ENCODE peak calls at places on chromosomes 4 and X, in eight cellular contexts. C, O, U, N, E, A, M and G are unnamed samples. For H3K36me3 and H3K27me3, the result is how much of the 10 kb centered on the place peaks cover.

GRCh38 chr4:158020734-158021346 is 152.0 kb downstream of the GASK1B start:
- DNase-seq in C (no peak), O (no peak), U (peak), N (no peak), E (peak), A (no peak), M (no peak), G (peak)

GRCh38 chr4:4405358-4405962 is 18.6 kb downstream of the NSG1 start:
- DNase-seq in C (no peak), O (no peak), U (no peak), N (no peak), E (no peak), A (no peak), M (no peak), G (no peak)

GRCh38 chr4:55611358-55612059 is 19.5 kb upstream of the PDCL2 start:
- DNase-seq in C (no peak), O (no peak), U (no peak), N (no peak), E (no peak), A (no peak), M (no peak), G (no peak)

GRCh38 chr4:22416403-22416802 is 99.5 kb downstream of the ADGRA3 start:
- DNase-seq in C (no peak), O (no peak), U (no peak), N (no peak), E (no peak), A (no peak), M (no peak), G (peak)

GRCh38 chr4:42895452-42895851 is 2.9 kb downstream of the GRXCR1 start:
- DNase-seq in C (no peak), O (no peak), U (no peak), N (no peak), E (no peak), A (no peak), M (no peak), G (no peak)

GRCh38 chr4:108794136-108794535 is 31.3 kb upstream of the ETNPPL start:
- DNase-seq in C (no peak), O (no peak), U (no peak), N (no peak), E (no peak), A (no peak), M (no peak), G (no peak)

GRCh38 chr4:121688696-121689095 is 8.1 kb downstream of the ANXA5 start:
- DNase-seq in C (no peak), O (no peak), U (no peak), N (no peak), E (no peak), A (no peak), M (no peak), G (no peak)

GRCh38 chrX:41333744-41333993 is 293 bp upstream of the DDX3X start:
- DNase-seq in C (no peak), O (peak), U (peak), N (no peak), E (no peak), A (peak), M (peak), G (peak)

GRCh38 chrX:54288277-54288676 is 69.6 kb downstream of the WNK3 start:
- DNase-seq in C (no peak), O (no peak), U (peak), N (no peak), E (no peak), A (no peak), M (no peak), G (peak)

GRCh38 chr4:92184566-92184965 is 119.2 kb upstream of the GRID2 start:
- DNase-seq in C (no peak), O (no peak), U (no peak), N (no peak), E (no peak), A (no peak), M (no peak), G (peak)

GRCh38 chrX:124717537-124717936 is 371.2 kb downstream of the SH2D1A start:
- DNase-seq in C (no peak), O (no peak), U (no peak), N (no peak), E (no peak), A (no peak), M (no peak), G (no peak)

GRCh38 chr4:123190176-123190575 is 206.4 kb upstream of the SPRY1 start:
- DNase-seq in C (no peak), O (no peak), U (no peak), N (no peak), E (no peak), A (no peak), M (no peak), G (no peak)

GRCh38 chrX:150887906-150888465 is 10.5 kb downstream of the CD99L2 start:
- DNase-seq in C (no peak), O (no peak), U (no peak), N (no peak), E (no peak), A (no peak), M (no peak), G (no peak)

GRCh38 chrX:15946783-15947550 is 92.4 kb upstream of the AP1S2 start:
- DNase-seq in C (no peak), O (no peak), U (peak), N (no peak), E (peak), A (no peak), M (no peak), G (peak)

GRCh38 chr4:13511101-13511500 is 27.0 kb upstream of the RAB28 start:
- DNase-seq in C (no peak), O (no peak), U (no peak), N (no peak), E (no peak), A (no peak), M (no peak), G (no peak)

GRCh38 chrX:7372843-7373525 is 225.0 kb upstream of the PUDP start:
- DNase-seq in C (no peak), O (no peak), U (no peak), N (no peak), E (peak), A (no peak), M (no peak), G (no peak)

GRCh38 chr4:145840162-145840768 is 98.4 kb downstream of the ZNF827 start:
- DNase-seq in C (no peak), O (peak), U (peak), N (no peak), E (no peak), A (no peak), M (no peak), G (peak)

GRCh38 chrX:138648570-138648969 is 62.9 kb downstream of the FGF13 start:
- DNase-seq in C (no peak), O (no peak), U (peak), N (no peak), E (no peak), A (no peak), M (no peak), G (no peak)

GRCh38 chr4:84727491-84727890 is 144.6 kb downstream of the CDS1 start:
- DNase-seq in C (no peak), O (no peak), U (no peak), N (no peak), E (no peak), A (no peak), M (no peak), G (no peak)

GRCh38 chr4:124183926-124184325 is 528.6 kb downstream of the ANKRD50 start:
- DNase-seq in C (no peak), O (no peak), U (peak), N (no peak), E (no peak), A (no peak), M (no peak), G (no peak)

GRCh38 chr4:84962102-84962501 is 4.4 kb downstream of the WDFY3 start:
- DNase-seq in C (no peak), O (no peak), U (no peak), N (no peak), E (no peak), A (no peak), M (no peak), G (no peak)

GRCh38 chrX:87078231-87078630 is 439.4 kb upstream of the KLHL4 start:
- DNase-seq in C (no peak), O (no peak), U (no peak), N (no peak), E (no peak), A (no peak), M (no peak), G (no peak)

GRCh38 chr4:176839656-176840055 is 46.9 kb upstream of the VEGFC start:
- DNase-seq in C (no peak), O (no peak), U (no peak), N (no peak), E (no peak), A (no peak), M (no peak), G (no peak)

GRCh38 chrX:120446503-120446902 is 22.6 kb downstream of the LAMP2 start:
- DNase-seq in C (no peak), O (no peak), U (peak), N (no peak), E (peak), A (no peak), M (no peak), G (no peak)

GRCh38 chrX:31374786-31375185 is 302.9 kb upstream of the FTHL17 start:
- DNase-seq in C (no peak), O (no peak), U (peak), N (no peak), E (no peak), A (no peak), M (no peak), G (no peak)

GRCh38 chrX:103845165-103845653 is 13.2 kb upstream of the RAB9B start:
- DNase-seq in C (peak), O (peak), U (peak), N (peak), E (peak), A (peak), M (peak), G (peak)

GRCh38 chrX:22559506-22559905 is 286.8 kb downstream of the CBLL2 start:
- DNase-seq in C (no peak), O (no peak), U (no peak), N (no peak), E (no peak), A (no peak), M (no peak), G (no peak)

GRCh38 chr4:18689308-18689915 is 667.9 kb upstream of the LCORL start:
- DNase-seq in C (peak), O (peak), U (peak), N (no peak), E (peak), A (no peak), M (peak), G (peak)

GRCh38 chrX:132393992-132394391 is 94.8 kb downstream of the MBNL3 start:
- DNase-seq in C (no peak), O (no peak), U (no peak), N (no peak), E (no peak), A (no peak), M (no peak), G (no peak)

GRCh38 chr4:151688003-151688784 is 72.6 kb downstream of the GATB start:
- DNase-seq in C (no peak), O (no peak), U (no peak), N (no peak), E (no peak), A (no peak), M (no peak), G (peak)

GRCh38 chrX:25028726-25029125 is 13.0 kb upstream of the ARX start:
- DNase-seq in C (no peak), O (no peak), U (peak), N (no peak), E (peak), A (no peak), M (no peak), G (no peak)

GRCh38 chr4:123545569-123546122 is 149.1 kb downstream of the SPRY1 start:
- DNase-seq in C (no peak), O (no peak), U (no peak), N (no peak), E (no peak), A (no peak), M (no peak), G (no peak)

GRCh38 chr4:65669008-65669971 is 999 bp downstream of the EPHA5 start:
- DNase-seq in C (no peak), O (no peak), U (no peak), N (peak), E (no peak), A (no peak), M (no peak), G (peak)

GRCh38 chr4:171817026-171817425 is 3.8 kb downstream of the GALNTL6 start:
- DNase-seq in C (no peak), O (no peak), U (no peak), N (no peak), E (no peak), A (no peak), M (no peak), G (no peak)

GRCh38 chrX:110286126-110286525 is 31.8 kb downstream of the AMMECR1 start:
- DNase-seq in C (no peak), O (peak), U (no peak), N (no peak), E (peak), A (no peak), M (no peak), G (no peak)

GRCh38 chrX:63424063-63424462 is 72.9 kb upstream of the SPIN4 start:
- DNase-seq in C (no peak), O (no peak), U (no peak), N (no peak), E (no peak), A (no peak), M (no peak), G (no peak)

GRCh38 chrX:10574663-10575062 is 45.7 kb downstream of the MID1 start:
- DNase-seq in C (no peak), O (peak), U (no peak), N (no peak), E (no peak), A (no peak), M (no peak), G (no peak)

GRCh38 chr4:39642885-39643550 is 4.4 kb upstream of the SMIM14 start:
- DNase-seq in C (no peak), O (peak), U (no peak), N (no peak), E (no peak), A (no peak), M (no peak), G (peak)

GRCh38 chr4:39648213-39648612 is 9.5 kb upstream of the SMIM14 start:
- DNase-seq in C (no peak), O (peak), U (no peak), N (no peak), E (no peak), A (no peak), M (no peak), G (no peak)

GRCh38 chr4:39649639-39650265 is 11.1 kb upstream of the SMIM14 start:
- DNase-seq in C (no peak), O (no peak), U (no peak), N (no peak), E (no peak), A (no peak), M (no peak), G (no peak)

DNA sequence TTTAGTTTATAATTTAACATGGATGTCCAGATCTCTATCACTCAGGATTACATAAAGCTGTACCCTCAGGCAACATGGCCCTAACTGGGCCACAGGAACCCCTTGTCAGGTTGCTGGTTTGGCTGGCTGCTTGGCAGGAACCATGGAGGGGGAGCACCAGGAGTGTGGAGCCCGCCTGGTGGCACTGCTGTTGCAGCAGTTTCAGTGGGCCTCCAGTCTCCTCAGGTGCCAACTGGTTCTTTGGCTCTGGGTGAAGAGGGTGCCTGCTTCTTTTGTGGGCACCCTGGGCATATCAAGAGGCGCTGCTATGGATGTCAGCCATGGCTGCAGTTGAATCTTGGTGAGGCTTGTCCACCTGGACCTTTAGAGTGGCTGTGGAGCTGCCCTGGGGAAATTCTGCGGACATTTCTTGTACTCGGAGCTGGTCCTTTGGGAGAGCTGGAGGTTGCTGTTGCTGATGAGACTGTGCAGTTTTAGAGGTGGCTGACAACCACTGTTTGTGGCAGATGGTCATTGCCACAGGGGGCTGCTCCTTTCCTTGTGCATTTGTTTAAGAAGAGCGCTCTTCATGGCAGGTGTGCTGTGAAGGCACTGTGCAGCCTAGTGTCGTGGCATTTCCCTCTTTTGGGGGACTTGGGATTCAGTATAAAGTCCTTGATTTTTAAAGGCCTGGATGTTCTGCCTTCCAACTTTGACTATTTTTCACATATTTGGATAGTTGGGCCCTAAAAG is 10.3 kb upstream of the SMIM14 start:
- DNase-seq in C (no peak), O (no peak), U (no peak), N (no peak), E (no peak), A (no peak), M (no peak), G (no peak)
- H3K36me3 ChIP-seq in C (under half), O (under half), U (under half), N (under half), E (under half), A (under half), M (under half), G (under half)

GRCh38 chr4:185638548-185639301 is 103.4 kb upstream of the PDLIM3 start:
- DNase-seq in C (no peak), O (no peak), U (no peak), N (peak), E (no peak), A (no peak), M (no peak), G (peak)

GRCh38 chr4:185638093-185638492 is 102.8 kb upstream of the PDLIM3 start:
- DNase-seq in C (no peak), O (no peak), U (no peak), N (no peak), E (no peak), A (no peak), M (no peak), G (no peak)

GRCh38 chr4:185634066-185634652 is 98.9 kb upstream of the PDLIM3 start:
- DNase-seq in C (no peak), O (no peak), U (peak), N (no peak), E (no peak), A (no peak), M (no peak), G (no peak)

GRCh38 chr4:185640809-185641675 is 105.7 kb upstream of the PDLIM3 start:
- DNase-seq in C (no peak), O (no peak), U (peak), N (no peak), E (peak), A (no peak), M (no peak), G (peak)

DNA sequence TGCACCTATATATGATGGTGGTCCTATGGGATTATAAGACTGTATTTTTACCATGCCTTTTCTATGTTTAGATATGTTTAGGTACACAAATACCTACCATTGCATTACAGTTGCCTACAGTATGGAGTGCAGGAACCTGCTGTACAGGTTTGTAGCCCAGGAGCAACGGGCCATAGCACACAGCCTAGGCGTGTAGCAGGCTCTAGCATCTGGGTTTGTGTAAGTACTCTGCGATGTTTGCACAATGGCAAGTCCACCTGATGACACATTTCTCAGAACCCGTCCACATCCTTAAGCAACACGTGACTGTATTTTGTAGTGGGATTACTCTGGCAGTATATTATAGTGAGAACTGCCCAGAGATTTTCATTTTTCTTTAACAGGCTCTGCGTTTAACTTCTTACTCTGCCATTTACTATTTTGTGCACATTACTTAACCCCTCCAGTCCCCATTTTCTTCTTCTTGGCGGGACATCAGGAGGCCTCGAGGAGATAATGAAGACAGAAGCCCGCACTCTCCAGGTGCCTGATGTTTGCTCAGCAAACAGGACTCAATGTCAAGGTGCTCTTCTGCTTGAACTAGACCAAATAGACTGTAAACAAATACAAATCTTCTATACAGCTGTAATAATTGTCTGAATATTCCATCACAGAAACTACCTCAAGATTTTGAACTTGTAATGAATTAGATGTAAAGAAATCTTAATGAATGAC is 102.0 kb upstream of the PDLIM3 start:
- DNase-seq in C (no peak), O (no peak), U (no peak), N (no peak), E (no peak), A (no peak), M (peak), G (no peak)
- H3K27me3 ChIP-seq in C (under half), O (under half), U (under half), N (under half), E (under half), A (under half), M (under half), G (under half)

DNA sequence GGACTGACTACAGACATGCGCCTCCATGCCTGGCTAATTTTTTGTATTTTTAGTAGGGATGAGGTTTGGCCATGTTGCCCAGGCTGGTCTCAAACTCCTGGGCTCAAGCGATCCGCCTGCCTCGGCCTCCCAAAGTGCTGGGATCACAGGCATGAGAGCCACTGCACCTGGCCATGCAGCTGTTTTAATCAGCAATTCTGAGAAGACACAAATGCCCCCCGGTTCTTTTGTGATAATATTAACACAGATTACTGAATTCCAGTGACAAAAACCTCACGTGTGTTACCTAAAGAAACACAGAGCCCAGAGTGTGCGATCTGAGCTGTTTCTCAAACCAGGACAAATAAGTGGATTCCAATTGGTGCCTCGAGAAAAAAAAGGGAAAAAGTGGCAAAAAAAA is 17.4 kb downstream of the DHRSX start:
- DNase-seq in C (no peak), O (no peak), U (no peak), N (no peak), E (no peak), A (no peak), M (no peak), G (no peak)
- H3K36me3 ChIP-seq in C (under half), O (under half), U (under half), N (under half), E (under half), A (under half), M (under half), G (under half)

DNA sequence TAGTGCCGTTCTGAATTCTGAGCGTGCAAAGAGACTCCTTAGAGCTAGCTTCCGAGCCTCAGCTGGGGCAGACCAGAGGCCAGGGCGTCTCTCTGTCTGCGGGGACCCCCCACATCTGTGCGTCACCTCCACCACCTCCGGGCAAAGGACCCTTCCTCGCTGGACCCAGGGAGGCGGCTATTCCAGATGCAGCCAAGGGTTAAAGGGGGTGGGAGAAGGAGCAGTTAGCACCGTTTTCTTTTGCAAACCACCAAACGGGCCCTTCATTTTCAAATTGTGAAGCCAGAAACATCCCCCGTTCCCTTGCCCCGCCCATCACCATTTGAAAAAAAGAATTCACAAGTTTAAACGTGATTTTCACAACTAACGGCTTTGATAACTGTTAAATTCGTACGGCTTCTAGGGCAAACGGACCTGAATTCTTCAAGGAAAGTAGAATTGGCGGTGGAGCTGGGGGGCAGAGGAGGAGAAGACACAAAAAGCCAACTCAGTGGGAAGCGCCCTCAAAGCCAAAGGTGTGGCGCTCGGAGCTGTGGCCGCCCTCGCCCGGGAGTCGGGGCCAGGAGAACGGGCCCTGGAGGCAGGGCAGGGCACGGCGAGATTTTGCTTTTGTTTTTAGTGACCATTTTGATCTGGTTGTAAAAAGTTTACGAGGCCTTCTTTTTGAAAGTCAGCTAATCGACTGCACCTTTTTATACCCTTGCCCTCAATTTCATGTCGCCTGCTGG is 3.3 kb upstream of the PDGFRA start:
- DNase-seq in C (no peak), O (no peak), U (no peak), N (no peak), E (no peak), A (no peak), M (no peak), G (peak)
- H3K27me3 ChIP-seq in C (under half), O (half or more), U (half or more), N (half or more), E (under half), A (under half), M (half or more), G (under half)